ENCODE peak calls at places on chromosomes 3 and 15, in nine cellular contexts. One of them, this sample, is unnamed.

GRCh38 chr3:144821583-144821982 is 850.0 kb downstream of the DIPK2A start:
- DNase-seq in Panc1: no peak
- DNase-seq in effector memory CD4-positive, alpha-beta T cell: no peak
- DNase-seq in aorta: no peak
- DNase-seq in suprapubic skin: no peak
- DNase-seq in Jurkat, Clone E6-1: no peak
- DNase-seq in heart right ventricle: no peak
- DNase-seq in thoracic aorta: no peak
- DNase-seq in AG04450: no peak
- DNase-seq in this sample: no peak

GRCh38 chr3:97720417-97720816 is 44.1 kb upstream of the ARL6 start:
- DNase-seq in heart right ventricle: no peak
- DNase-seq in Panc1: no peak
- DNase-seq in aorta: no peak
- DNase-seq in AG04450: no peak
- DNase-seq in effector memory CD4-positive, alpha-beta T cell: no peak
- DNase-seq in suprapubic skin: no peak
- DNase-seq in thoracic aorta: no peak
- DNase-seq in Jurkat, Clone E6-1: no peak
- DNase-seq in this sample: no peak

GRCh38 chr15:90001683-90002427 is 731 bp downstream of the ZNF710 start:
- DNase-seq in Jurkat, Clone E6-1: peak; percentile 53
- DNase-seq in effector memory CD4-positive, alpha-beta T cell: peak; percentile 48
- DNase-seq in aorta: peak; percentile 83
- DNase-seq in thoracic aorta: no peak
- DNase-seq in suprapubic skin: peak; percentile 80
- DNase-seq in Panc1: no peak
- DNase-seq in heart right ventricle: peak; percentile 62
- DNase-seq in AG04450: no peak
- DNase-seq in this sample: no peak

GRCh38 chr3:119588112-119588511 is 8.8 kb downstream of the ADPRH start:
- DNase-seq in thoracic aorta: no peak
- DNase-seq in heart right ventricle: peak; percentile 53
- DNase-seq in Panc1: no peak
- DNase-seq in suprapubic skin: no peak
- DNase-seq in AG04450: no peak
- DNase-seq in aorta: peak; percentile 78
- DNase-seq in Jurkat, Clone E6-1: no peak
- DNase-seq in effector memory CD4-positive, alpha-beta T cell: no peak
- DNase-seq in this sample: no peak

GRCh38 chr15:70768247-70768883 is 5.0 kb upstream of the UACA start:
- DNase-seq in heart right ventricle: no peak
- DNase-seq in thoracic aorta: no peak
- DNase-seq in aorta: no peak
- DNase-seq in Jurkat, Clone E6-1: no peak
- DNase-seq in Panc1: no peak
- DNase-seq in effector memory CD4-positive, alpha-beta T cell: no peak
- DNase-seq in AG04450: no peak
- DNase-seq in suprapubic skin: no peak
- DNase-seq in this sample: no peak

GRCh38 chr3:97138914-97139541 is 324.6 kb downstream of the EPHA6 start:
- DNase-seq in thoracic aorta: no peak
- DNase-seq in AG04450: no peak
- DNase-seq in Panc1: no peak
- DNase-seq in suprapubic skin: no peak
- DNase-seq in aorta: no peak
- DNase-seq in Jurkat, Clone E6-1: peak; percentile 14
- DNase-seq in heart right ventricle: no peak
- DNase-seq in effector memory CD4-positive, alpha-beta T cell: no peak
- DNase-seq in this sample: no peak

GRCh38 chr3:125207949-125208568 is 4.5 kb downstream of the SLC12A8 start:
- DNase-seq in suprapubic skin: no peak
- DNase-seq in thoracic aorta: no peak
- DNase-seq in heart right ventricle: no peak
- DNase-seq in Panc1: no peak
- DNase-seq in aorta: no peak
- DNase-seq in AG04450: no peak
- DNase-seq in Jurkat, Clone E6-1: no peak
- DNase-seq in effector memory CD4-positive, alpha-beta T cell: no peak
- DNase-seq in this sample: peak; percentile 21

GRCh38 chr3:150150633-150151032 is 179.9 kb upstream of the PFN2 start:
- DNase-seq in Panc1: no peak
- DNase-seq in heart right ventricle: no peak
- DNase-seq in thoracic aorta: no peak
- DNase-seq in AG04450: no peak
- DNase-seq in suprapubic skin: no peak
- DNase-seq in aorta: no peak
- DNase-seq in Jurkat, Clone E6-1: no peak
- DNase-seq in effector memory CD4-positive, alpha-beta T cell: no peak
- DNase-seq in this sample: no peak

GRCh38 chr15:52765779-52766178 is 24.4 kb downstream of the ONECUT1 start:
- DNase-seq in aorta: no peak
- DNase-seq in suprapubic skin: no peak
- DNase-seq in AG04450: no peak
- DNase-seq in heart right ventricle: no peak
- DNase-seq in Panc1: no peak
- DNase-seq in effector memory CD4-positive, alpha-beta T cell: no peak
- DNase-seq in Jurkat, Clone E6-1: no peak
- DNase-seq in thoracic aorta: no peak
- DNase-seq in this sample: no peak

GRCh38 chr3:187952849-187953248 is 201.1 kb upstream of the LPP start:
- DNase-seq in Jurkat, Clone E6-1: no peak
- DNase-seq in heart right ventricle: no peak
- DNase-seq in aorta: no peak
- DNase-seq in thoracic aorta: no peak
- DNase-seq in AG04450: no peak
- DNase-seq in Panc1: no peak
- DNase-seq in effector memory CD4-positive, alpha-beta T cell: no peak
- DNase-seq in suprapubic skin: no peak
- DNase-seq in this sample: no peak

GRCh38 chr3:14948609-14949038 is 1.2 kb downstream of the NR2C2 start:
- DNase-seq in Jurkat, Clone E6-1: no peak
- DNase-seq in thoracic aorta: no peak
- DNase-seq in suprapubic skin: no peak
- DNase-seq in aorta: no peak
- DNase-seq in Panc1: no peak
- DNase-seq in AG04450: no peak
- DNase-seq in effector memory CD4-positive, alpha-beta T cell: no peak
- DNase-seq in heart right ventricle: no peak
- DNase-seq in this sample: no peak

GRCh38 chr3:182242563-182242962 is 530.8 kb downstream of the SOX2 start:
- DNase-seq in heart right ventricle: no peak
- DNase-seq in Panc1: no peak
- DNase-seq in AG04450: no peak
- DNase-seq in suprapubic skin: no peak
- DNase-seq in Jurkat, Clone E6-1: no peak
- DNase-seq in thoracic aorta: no peak
- DNase-seq in aorta: no peak
- DNase-seq in effector memory CD4-positive, alpha-beta T cell: no peak
- DNase-seq in this sample: no peak

GRCh38 chr3:42732196-42732828 is 29.7 kb upstream of the HHATL start:
- DNase-seq in Panc1: no peak
- DNase-seq in aorta: no peak
- DNase-seq in effector memory CD4-positive, alpha-beta T cell: no peak
- DNase-seq in Jurkat, Clone E6-1: no peak
- DNase-seq in AG04450: no peak
- DNase-seq in thoracic aorta: no peak
- DNase-seq in heart right ventricle: no peak
- DNase-seq in suprapubic skin: no peak
- DNase-seq in this sample: peak; percentile 84

DNA sequence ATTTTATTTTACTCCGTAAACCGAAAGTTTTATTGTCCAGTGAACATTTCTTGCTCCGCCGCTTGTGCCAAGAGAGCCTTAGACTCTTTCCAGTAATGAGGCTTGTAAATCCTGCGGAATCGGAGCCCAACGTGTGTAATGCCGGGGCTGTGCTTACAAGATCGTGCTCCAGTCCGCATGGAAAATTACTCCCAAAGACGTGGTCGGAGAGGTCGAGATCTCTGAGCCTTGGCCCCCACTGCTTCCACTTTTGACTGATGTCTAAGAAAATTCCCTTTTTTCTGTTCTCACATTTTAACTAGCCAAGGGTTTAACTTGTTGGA is 702 bp upstream of the PLOD2 start:
- DNase-seq in AG04450: no peak
- DNase-seq in aorta: peak; percentile 73
- DNase-seq in suprapubic skin: no peak
- DNase-seq in heart right ventricle: peak; percentile 58
- DNase-seq in thoracic aorta: no peak
- DNase-seq in Jurkat, Clone E6-1: no peak
- DNase-seq in Panc1: no peak
- DNase-seq in effector memory CD4-positive, alpha-beta T cell: no peak
- DNase-seq in this sample: no peak
- H3K4me3 ChIP-seq in AG04450: peak overlapping the region; percentile 75
- H3K4me3 ChIP-seq in aorta: peak overlapping the region; percentile 77
- H3K4me3 ChIP-seq in suprapubic skin: peak overlapping the region; percentile 90
- H3K4me3 ChIP-seq in heart right ventricle: peak overlapping the region; percentile 78
- H3K4me3 ChIP-seq in thoracic aorta: peak overlapping the region; percentile 85
- H3K4me3 ChIP-seq in Jurkat, Clone E6-1: no peak overlapping the region
- H3K4me3 ChIP-seq in Panc1: peak overlapping the region; percentile 93
- H3K4me3 ChIP-seq in effector memory CD4-positive, alpha-beta T cell: no peak overlapping the region
- H3K4me3 ChIP-seq in this sample: peak overlapping the region; percentile 82

GRCh38 chr3:156606729-156607128 is 51.8 kb upstream of the SSR3 start:
- DNase-seq in effector memory CD4-positive, alpha-beta T cell: no peak
- DNase-seq in thoracic aorta: no peak
- DNase-seq in heart right ventricle: no peak
- DNase-seq in Jurkat, Clone E6-1: no peak
- DNase-seq in AG04450: no peak
- DNase-seq in aorta: no peak
- DNase-seq in Panc1: no peak
- DNase-seq in suprapubic skin: no peak
- DNase-seq in this sample: no peak
- H3K4me3 ChIP-seq in effector memory CD4-positive, alpha-beta T cell: peak overlapping the region; percentile 42
- H3K4me3 ChIP-seq in thoracic aorta: peak overlapping the region; percentile 78
- H3K4me3 ChIP-seq in heart right ventricle: no peak overlapping the region
- H3K4me3 ChIP-seq in Jurkat, Clone E6-1: no peak overlapping the region
- H3K4me3 ChIP-seq in AG04450: no peak overlapping the region
- H3K4me3 ChIP-seq in aorta: no peak overlapping the region
- H3K4me3 ChIP-seq in Panc1: no peak overlapping the region
- H3K4me3 ChIP-seq in suprapubic skin: peak overlapping the region; percentile 42
- H3K4me3 ChIP-seq in this sample: no peak overlapping the region

DNA sequence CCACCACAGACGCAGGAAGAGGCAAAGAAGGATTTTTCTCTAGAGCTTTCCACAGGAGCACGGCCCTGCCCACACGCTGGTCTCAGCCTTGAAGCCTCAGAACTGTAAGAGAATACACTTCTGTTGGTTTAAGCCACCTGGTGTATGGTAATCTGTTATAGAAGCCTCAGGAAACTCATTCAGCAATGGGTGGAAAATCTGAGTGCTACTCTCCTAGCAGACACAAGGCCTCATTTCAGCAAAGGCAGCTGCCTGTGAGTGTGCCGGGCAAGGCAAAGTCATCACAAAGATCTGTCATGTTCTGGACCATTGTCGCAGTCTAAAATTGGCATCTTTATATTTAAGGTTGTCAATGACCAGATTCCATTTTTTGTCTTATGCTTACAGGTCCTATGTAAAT is 31.0 kb downstream of the ATP10A start:
- DNase-seq in heart right ventricle: no peak
- DNase-seq in AG04450: no peak
- DNase-seq in aorta: no peak
- DNase-seq in effector memory CD4-positive, alpha-beta T cell: no peak
- DNase-seq in suprapubic skin: no peak
- DNase-seq in Panc1: no peak
- DNase-seq in Jurkat, Clone E6-1: no peak
- DNase-seq in thoracic aorta: no peak
- DNase-seq in this sample: no peak
- H3K4me3 ChIP-seq in heart right ventricle: no peak overlapping the region
- H3K4me3 ChIP-seq in AG04450: no peak overlapping the region
- H3K4me3 ChIP-seq in aorta: no peak overlapping the region
- H3K4me3 ChIP-seq in effector memory CD4-positive, alpha-beta T cell: no peak overlapping the region
- H3K4me3 ChIP-seq in suprapubic skin: no peak overlapping the region
- H3K4me3 ChIP-seq in Panc1: no peak overlapping the region
- H3K4me3 ChIP-seq in Jurkat, Clone E6-1: no peak overlapping the region
- H3K4me3 ChIP-seq in thoracic aorta: no peak overlapping the region
- H3K4me3 ChIP-seq in this sample: no peak overlapping the region

GRCh38 chr3:58102976-58103447 is 94.8 kb downstream of the FLNB start:
- DNase-seq in suprapubic skin: no peak
- DNase-seq in thoracic aorta: no peak
- DNase-seq in aorta: peak; percentile 61
- DNase-seq in Panc1: no peak
- DNase-seq in Jurkat, Clone E6-1: no peak
- DNase-seq in AG04450: no peak
- DNase-seq in effector memory CD4-positive, alpha-beta T cell: no peak
- DNase-seq in heart right ventricle: no peak
- DNase-seq in this sample: peak; percentile 57

GRCh38 chr3:58102371-58102750 is 94.1 kb downstream of the FLNB start:
- DNase-seq in AG04450: no peak
- DNase-seq in Panc1: no peak
- DNase-seq in heart right ventricle: no peak
- DNase-seq in thoracic aorta: no peak
- DNase-seq in suprapubic skin: no peak
- DNase-seq in aorta: no peak
- DNase-seq in Jurkat, Clone E6-1: no peak
- DNase-seq in effector memory CD4-positive, alpha-beta T cell: no peak
- DNase-seq in this sample: no peak

GRCh38 chr3:58104712-58105111 is 96.5 kb downstream of the FLNB start:
- DNase-seq in thoracic aorta: no peak
- DNase-seq in suprapubic skin: no peak
- DNase-seq in Jurkat, Clone E6-1: no peak
- DNase-seq in heart right ventricle: no peak
- DNase-seq in aorta: no peak
- DNase-seq in effector memory CD4-positive, alpha-beta T cell: no peak
- DNase-seq in Panc1: no peak
- DNase-seq in AG04450: no peak
- DNase-seq in this sample: no peak

GRCh38 chr3:58105196-58105595 is 97.0 kb downstream of the FLNB start:
- DNase-seq in thoracic aorta: no peak
- DNase-seq in Jurkat, Clone E6-1: no peak
- DNase-seq in heart right ventricle: no peak
- DNase-seq in aorta: no peak
- DNase-seq in suprapubic skin: no peak
- DNase-seq in AG04450: no peak
- DNase-seq in Panc1: no peak
- DNase-seq in effector memory CD4-positive, alpha-beta T cell: no peak
- DNase-seq in this sample: no peak

DNA sequence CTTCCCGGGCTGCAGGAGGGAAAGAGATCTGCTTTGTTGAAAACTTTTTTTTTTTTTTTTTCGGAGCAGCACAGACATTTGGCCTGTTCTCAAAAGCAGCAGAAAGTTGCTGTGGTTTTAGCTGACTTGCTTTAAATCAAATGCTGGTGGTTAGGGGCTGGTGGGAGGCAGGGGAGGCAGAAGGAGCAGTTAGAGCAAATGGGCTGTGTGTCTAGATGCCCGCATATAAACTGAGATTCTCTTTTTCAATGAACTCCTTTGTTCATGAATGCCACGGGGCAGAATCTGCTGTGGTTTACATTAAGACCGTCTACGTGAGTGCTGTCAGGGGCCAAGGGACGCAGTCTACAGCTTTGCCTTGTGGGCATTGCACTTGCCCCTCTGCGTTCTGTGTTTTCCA is 95.9 kb downstream of the FLNB start:
- DNase-seq in Panc1: no peak
- DNase-seq in heart right ventricle: no peak
- DNase-seq in suprapubic skin: no peak
- DNase-seq in AG04450: no peak
- DNase-seq in aorta: no peak
- DNase-seq in thoracic aorta: no peak
- DNase-seq in effector memory CD4-positive, alpha-beta T cell: no peak
- DNase-seq in Jurkat, Clone E6-1: peak; percentile 62
- DNase-seq in this sample: no peak
- H3K4me3 ChIP-seq in Panc1: no peak overlapping the region
- H3K4me3 ChIP-seq in heart right ventricle: no peak overlapping the region
- H3K4me3 ChIP-seq in suprapubic skin: no peak overlapping the region
- H3K4me3 ChIP-seq in AG04450: no peak overlapping the region
- H3K4me3 ChIP-seq in aorta: no peak overlapping the region
- H3K4me3 ChIP-seq in thoracic aorta: no peak overlapping the region
- H3K4me3 ChIP-seq in effector memory CD4-positive, alpha-beta T cell: no peak overlapping the region
- H3K4me3 ChIP-seq in Jurkat, Clone E6-1: no peak overlapping the region
- H3K4me3 ChIP-seq in this sample: no peak overlapping the region